ENCODE peak calls at places on chromosomes 11 and 22, in four cellular contexts. J is WTC11, Q is HepG2, G is K562. B is an unnamed sample.

GRCh38 chr11:35112056-35112845 is 26.7 kb upstream of the CD44 start:
- DNase-seq in J (no peak), G (no peak), Q (no peak), B (no peak)

GRCh38 chr11:66363805-66364535 is 7.6 kb downstream of the SLC29A2 start:
- DNase-seq in Q (no peak), G (peak; percentile 86), J (peak; percentile 96), B (no peak)

GRCh38 chr11:77086521-77087472 is 15.8 kb upstream of the OMP start:
- DNase-seq in J (no peak), G (no peak), Q (peak; percentile 39), B (no peak)

GRCh38 chr11:74307409-74307808 is 4.0 kb downstream of the P4HA3 start:
- DNase-seq in Q (no peak), G (no peak), J (no peak), B (no peak)

GRCh38 chr11:119284344-119285157 is 32.4 kb downstream of the MCAM start:
- DNase-seq in G (peak; percentile 48), J (no peak), Q (peak; percentile 34), B (no peak)

GRCh38 chr11:132099692-132100091 is 729.3 kb downstream of the NTM start:
- DNase-seq in Q (no peak), G (no peak), J (peak; percentile 76), B (no peak)

GRCh38 chr22:27136596-27136995 is 479.2 kb downstream of the MIAT start:
- DNase-seq in Q (no peak), G (no peak), J (no peak), B (no peak)

GRCh38 chr11:112157274-112157766 is 6.6 kb downstream of the IL18 start:
- DNase-seq in G (no peak), J (no peak), Q (peak; percentile 94), B (no peak)

GRCh38 chr11:38323961-38324761 is 1726.1 kb upstream of the RAG2 start:
- DNase-seq in Q (no peak), G (no peak), J (no peak), B (no peak)

GRCh38 chr11:115360186-115360824 is 143.9 kb downstream of the CADM1 start:
- DNase-seq in G (no peak), J (no peak), Q (no peak), B (no peak)

GRCh38 chr11:78933361-78933760 is 358.7 kb upstream of the NARS2 start:
- DNase-seq in J (no peak), Q (no peak), G (no peak), B (no peak)

GRCh38 chr22:47776329-47776728 is 1013.9 kb downstream of the TBC1D22A start:
- DNase-seq in G (no peak), J (peak; percentile 58), Q (no peak), B (no peak)

GRCh38 chr11:6606471-6607189 is 3.1 kb downstream of the ILK start:
- DNase-seq in G (peak; percentile 88), Q (peak; percentile 97), J (peak; percentile 92), B (no peak)

GRCh38 chr11:135037828-135038227 is 625.8 kb upstream of the B3GAT1 start:
- DNase-seq in Q (no peak), G (no peak), J (no peak), B (no peak)

GRCh38 chr11:44601471-44602370 is 36.3 kb downstream of the CD82 start:
- DNase-seq in G (no peak), J (no peak), Q (no peak), B (no peak)

GRCh38 chr11:125833016-125833415 is at the start of gene PATE4:
- DNase-seq in Q (no peak), G (no peak), J (no peak), B (no peak)

GRCh38 chr11:35344990-35345655 is 74.2 kb downstream of the SLC1A2 start:
- DNase-seq in Q (no peak), G (no peak), J (no peak), B (no peak)

GRCh38 chr11:43282607-43283440 is 29.0 kb upstream of the API5 start:
- DNase-seq in J (peak; percentile 60), Q (peak; percentile 9), G (peak; percentile 60), B (no peak)

GRCh38 chr22:43351966-43352345 is 8.8 kb upstream of the SCUBE1 start:
- DNase-seq in J (no peak), G (no peak), Q (no peak), B (no peak)

GRCh38 chr22:40190501-40190900 is 12.8 kb downstream of the TNRC6B start:
- DNase-seq in Q (no peak), G (peak; percentile 86), J (no peak), B (no peak)

GRCh38 chr11:2327032-2327431 is 25.2 kb downstream of the TSPAN32 start:
- DNase-seq in G (no peak), Q (no peak), J (no peak), B (no peak)
- TF ChIP-seq NR2C2 in G (no peak), Q (no peak), J (no peak), B (no peak)

DNA sequence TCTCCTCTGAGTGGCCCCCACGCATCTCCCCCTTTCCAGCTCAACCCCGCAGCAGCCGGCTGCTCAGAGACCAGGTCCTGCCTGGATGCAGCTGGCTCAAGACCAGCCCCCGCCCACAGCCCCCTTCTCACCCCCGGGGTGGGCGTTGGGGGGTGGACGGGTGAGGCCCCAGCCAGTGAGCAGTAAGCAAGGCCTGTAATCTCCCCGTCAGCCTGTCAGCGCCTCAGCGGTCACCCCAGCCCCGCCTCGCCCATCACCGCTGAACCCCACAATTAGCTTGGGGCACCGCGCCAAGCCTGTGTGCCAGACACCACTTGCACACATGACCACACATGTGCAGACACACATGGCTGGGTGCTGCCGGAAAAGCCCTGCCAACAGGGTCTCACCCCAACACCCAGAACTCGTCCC is 5.9 kb downstream of the PLXNB2 start:
- DNase-seq in Q (no peak), J (no peak), G (no peak), B (no peak)
- TF ChIP-seq NR2C2 in Q (no peak), J (no peak), G (no peak), B (no peak)

GRCh38 chr11:27697679-27698275 is 2.5 kb downstream of the BDNF start:
- DNase-seq in G (no peak), Q (no peak), J (no peak), B (no peak)

GRCh38 chr11:27698872-27699241 is 1.4 kb downstream of the BDNF start:
- DNase-seq in J (peak; percentile 96), G (peak; percentile 76), Q (peak; percentile 43), B (peak; percentile 23)

GRCh38 chr11:27694992-27695391 is 5.3 kb downstream of the BDNF start:
- DNase-seq in G (no peak), Q (no peak), J (no peak), B (no peak)

GRCh38 chr11:27696112-27696511 is 4.1 kb downstream of the BDNF start:
- DNase-seq in Q (no peak), J (no peak), G (no peak), B (no peak)

DNA sequence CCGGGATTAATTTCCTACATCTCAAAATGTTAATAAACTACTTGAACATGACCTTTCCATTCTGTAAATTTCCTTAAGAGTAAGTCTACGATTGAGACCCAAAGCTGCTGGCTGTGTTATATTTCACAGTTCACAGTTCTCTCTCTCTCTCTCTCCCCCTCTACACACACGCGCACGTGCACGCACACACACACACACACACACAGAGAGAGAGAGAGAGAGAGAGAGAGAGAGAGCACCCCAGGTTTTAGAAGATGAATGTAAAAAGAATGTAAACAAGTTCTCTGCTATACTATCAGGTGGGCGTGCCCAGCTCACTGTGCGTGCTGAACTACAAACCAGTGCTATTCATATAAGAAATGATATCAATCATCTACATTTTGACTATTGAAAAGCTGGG is 3.3 kb downstream of the BDNF start:
- DNase-seq in G (no peak), J (no peak), Q (no peak), B (no peak)
- TF ChIP-seq NR2C2 in G (no peak), J (no peak), Q (no peak), B (no peak)

GRCh38 chr11:61537326-61537725 is 28.8 kb downstream of the LRRC10B start:
- DNase-seq in J (no peak), Q (no peak), G (no peak), B (no peak)
- TF ChIP-seq NR2C2 in J (no peak), Q (no peak), G (no peak), B (no peak)

GRCh38 chr22:45832180-45832579 is 144.8 kb downstream of the WNT7B start:
- DNase-seq in G (no peak), J (no peak), Q (no peak), B (no peak)

GRCh38 chr22:45833613-45834012 is 143.3 kb downstream of the WNT7B start:
- DNase-seq in Q (no peak), J (no peak), G (no peak), B (no peak)

GRCh38 chr22:45831394-45831793 is 145.6 kb downstream of the WNT7B start:
- DNase-seq in J (no peak), Q (no peak), G (no peak), B (no peak)

GRCh38 chr22:45834241-45834640 is 142.7 kb downstream of the WNT7B start:
- DNase-seq in Q (no peak), G (no peak), J (no peak), B (no peak)

GRCh38 chr22:45832959-45833580 is 143.9 kb downstream of the WNT7B start:
- DNase-seq in J (no peak), G (no peak), Q (no peak), B (no peak)
- TF ChIP-seq NR2C2 in J (no peak), G (no peak), Q (no peak), B (no peak)

GRCh38 chr11:32312865-32313403 is 122.4 kb downstream of the WT1 start:
- DNase-seq in J (peak; percentile 39), Q (peak; percentile 45), G (peak; percentile 60), B (no peak)
- TF ChIP-seq NR2C2 in J (no peak), Q (no peak), G (no peak), B (no peak)

DNA sequence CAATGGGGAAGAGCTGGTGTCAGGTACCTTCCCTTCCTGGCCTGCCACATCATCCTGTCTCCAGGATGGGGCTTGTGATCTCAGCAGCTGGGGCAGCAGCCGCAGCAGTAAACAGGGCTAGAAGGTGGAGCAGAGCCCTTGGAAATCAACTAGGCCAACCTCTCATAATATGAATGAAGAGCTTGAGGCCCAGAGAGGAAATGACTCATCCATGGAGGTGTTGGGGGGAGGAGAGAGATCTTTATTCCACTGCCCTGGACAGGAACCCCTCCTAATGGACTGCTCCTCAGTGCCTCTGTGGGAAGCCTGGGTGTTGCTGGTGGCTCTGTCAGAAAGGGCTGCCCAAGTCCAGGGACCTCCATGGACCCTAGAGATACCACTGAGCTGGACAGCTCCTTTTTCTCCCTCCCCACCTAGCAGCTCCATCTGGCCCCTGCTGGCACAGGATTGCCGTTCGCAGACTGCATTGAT is 111.8 kb downstream of the OSBP2 start:
- DNase-seq in Q (peak; percentile 30), G (peak; percentile 24), J (peak; percentile 38), B (no peak)
- TF ChIP-seq NR2C2 in Q (no peak), G (no peak), J (no peak), B (no peak)

GRCh38 chr22:20937031-20937793 is 20.0 kb downstream of the CRKL start:
- DNase-seq in G (peak; percentile 57), J (no peak), Q (no peak), B (no peak)
- TF ChIP-seq NR2C2 in G (no peak), J (no peak), Q (no peak), B (no peak)

GRCh38 chr11:64056213-64056785 is 20.6 kb downstream of the FLRT1 start:
- DNase-seq in Q (no peak), G (no peak), J (no peak), B (no peak)
- TF ChIP-seq NR2C2 in Q (no peak), G (no peak), J (no peak), B (no peak)

B was measured in GM12878.